ENCODE peak calls at places on chromosome 20, in eight cellular contexts. One of them, this sample, is unnamed.

GRCh38 chr20:44504402-44505309 is 17.2 kb downstream of the SERINC3 start:
- DNase-seq in psoas muscle: no peak
- DNase-seq in heart right ventricle: no peak
- DNase-seq in fibroblast of lung: no peak
- DNase-seq in hepatocyte: peak; percentile 41
- DNase-seq in Peyer's patch: no peak
- DNase-seq in tibial nerve: no peak
- DNase-seq in CD8-positive, alpha-beta T cell: no peak
- DNase-seq in this sample: no peak

GRCh38 chr20:4341804-4342560 is 326.6 kb upstream of the RNF24 start:
- DNase-seq in psoas muscle: no peak
- DNase-seq in heart right ventricle: no peak
- DNase-seq in fibroblast of lung: peak; percentile 63
- DNase-seq in hepatocyte: peak; percentile 36
- DNase-seq in Peyer's patch: no peak
- DNase-seq in tibial nerve: no peak
- DNase-seq in CD8-positive, alpha-beta T cell: no peak
- DNase-seq in this sample: no peak

GRCh38 chr20:21396921-21397340 is 395 bp downstream of the NKX2-4 start:
- DNase-seq in psoas muscle: no peak
- DNase-seq in heart right ventricle: no peak
- DNase-seq in fibroblast of lung: no peak
- DNase-seq in hepatocyte: peak; percentile 20
- DNase-seq in Peyer's patch: no peak
- DNase-seq in tibial nerve: no peak
- DNase-seq in CD8-positive, alpha-beta T cell: no peak
- DNase-seq in this sample: no peak

GRCh38 chr20:62624719-62625455 is 17.4 kb upstream of the SLCO4A1 start:
- DNase-seq in psoas muscle: peak; percentile 66
- DNase-seq in heart right ventricle: no peak
- DNase-seq in fibroblast of lung: no peak
- DNase-seq in hepatocyte: no peak
- DNase-seq in Peyer's patch: no peak
- DNase-seq in tibial nerve: peak; percentile 68
- DNase-seq in CD8-positive, alpha-beta T cell: no peak
- DNase-seq in this sample: no peak

GRCh38 chr20:59813948-59814834 is 119.2 kb downstream of the SYCP2 start:
- DNase-seq in psoas muscle: no peak
- DNase-seq in heart right ventricle: no peak
- DNase-seq in fibroblast of lung: no peak
- DNase-seq in hepatocyte: no peak
- DNase-seq in Peyer's patch: no peak
- DNase-seq in tibial nerve: peak; percentile 15
- DNase-seq in CD8-positive, alpha-beta T cell: no peak
- DNase-seq in this sample: no peak

GRCh38 chr20:22581437-22582385 is 2.7 kb downstream of the FOXA2 start:
- DNase-seq in psoas muscle: no peak
- DNase-seq in heart right ventricle: no peak
- DNase-seq in fibroblast of lung: no peak
- DNase-seq in hepatocyte: no peak
- DNase-seq in Peyer's patch: no peak
- DNase-seq in tibial nerve: no peak
- DNase-seq in CD8-positive, alpha-beta T cell: no peak
- DNase-seq in this sample: no peak

GRCh38 chr20:35000311-35000921 is 44.7 kb downstream of the MYH7B start:
- DNase-seq in psoas muscle: no peak
- DNase-seq in heart right ventricle: no peak
- DNase-seq in fibroblast of lung: no peak
- DNase-seq in hepatocyte: no peak
- DNase-seq in Peyer's patch: no peak
- DNase-seq in tibial nerve: no peak
- DNase-seq in CD8-positive, alpha-beta T cell: no peak
- DNase-seq in this sample: no peak

GRCh38 chr20:62025832-62026563 is 39.7 kb downstream of the TAF4 start:
- DNase-seq in psoas muscle: peak; percentile 36
- DNase-seq in heart right ventricle: peak; percentile 63
- DNase-seq in fibroblast of lung: peak; percentile 82
- DNase-seq in hepatocyte: peak; percentile 72
- DNase-seq in Peyer's patch: no peak
- DNase-seq in tibial nerve: peak; percentile 22
- DNase-seq in CD8-positive, alpha-beta T cell: peak; percentile 42
- DNase-seq in this sample: no peak

GRCh38 chr20:44180814-44181213 is 6.2 kb downstream of the JPH2 start:
- DNase-seq in psoas muscle: peak; percentile 90
- DNase-seq in heart right ventricle: peak; percentile 83
- DNase-seq in fibroblast of lung: peak; percentile 55
- DNase-seq in hepatocyte: peak; percentile 45
- DNase-seq in Peyer's patch: no peak
- DNase-seq in tibial nerve: no peak
- DNase-seq in CD8-positive, alpha-beta T cell: no peak
- DNase-seq in this sample: no peak

GRCh38 chr20:49445176-49445575 is 37.3 kb downstream of the KCNB1 start:
- DNase-seq in psoas muscle: no peak
- DNase-seq in heart right ventricle: no peak
- DNase-seq in fibroblast of lung: no peak
- DNase-seq in hepatocyte: peak; percentile 29
- DNase-seq in Peyer's patch: no peak
- DNase-seq in tibial nerve: no peak
- DNase-seq in CD8-positive, alpha-beta T cell: no peak
- DNase-seq in this sample: no peak

GRCh38 chr20:41028359-41029149 is at the start of gene TOP1:
- DNase-seq in psoas muscle: peak; percentile 100
- DNase-seq in heart right ventricle: peak; percentile 100
- DNase-seq in fibroblast of lung: peak; percentile 100
- DNase-seq in hepatocyte: peak; percentile 100
- DNase-seq in Peyer's patch: peak; percentile 100
- DNase-seq in tibial nerve: peak; percentile 99
- DNase-seq in CD8-positive, alpha-beta T cell: peak; percentile 100
- DNase-seq in this sample: peak; percentile 99

GRCh38 chr20:63858393-63859165 is 2.7 kb upstream of the ABHD16B start:
- DNase-seq in psoas muscle: no peak
- DNase-seq in heart right ventricle: peak; percentile 85
- DNase-seq in fibroblast of lung: peak; percentile 65
- DNase-seq in hepatocyte: no peak
- DNase-seq in Peyer's patch: no peak
- DNase-seq in tibial nerve: no peak
- DNase-seq in CD8-positive, alpha-beta T cell: no peak
- DNase-seq in this sample: no peak

GRCh38 chr20:52410182-52410647 is 218.6 kb upstream of the ZFP64 start:
- DNase-seq in psoas muscle: no peak
- DNase-seq in heart right ventricle: peak; percentile 7
- DNase-seq in fibroblast of lung: peak; percentile 72
- DNase-seq in hepatocyte: peak; percentile 58
- DNase-seq in Peyer's patch: peak; percentile 52
- DNase-seq in tibial nerve: peak; percentile 35
- DNase-seq in CD8-positive, alpha-beta T cell: peak; percentile 71
- DNase-seq in this sample: no peak

GRCh38 chr20:10581823-10582222 is 92.0 kb downstream of the JAG1 start:
- DNase-seq in psoas muscle: no peak
- DNase-seq in heart right ventricle: no peak
- DNase-seq in fibroblast of lung: no peak
- DNase-seq in hepatocyte: no peak
- DNase-seq in Peyer's patch: no peak
- DNase-seq in tibial nerve: no peak
- DNase-seq in CD8-positive, alpha-beta T cell: no peak
- DNase-seq in this sample: no peak

GRCh38 chr20:64099880-64100565 is 7.3 kb downstream of the NPBWR2 start:
- DNase-seq in psoas muscle: peak; percentile 23
- DNase-seq in heart right ventricle: no peak
- DNase-seq in fibroblast of lung: no peak
- DNase-seq in hepatocyte: no peak
- DNase-seq in Peyer's patch: peak; percentile 77
- DNase-seq in tibial nerve: no peak
- DNase-seq in CD8-positive, alpha-beta T cell: peak; percentile 80
- DNase-seq in this sample: no peak

GRCh38 chr20:18058661-18059467 is 1.1 kb upstream of the OVOL2 start:
- DNase-seq in psoas muscle: no peak
- DNase-seq in heart right ventricle: no peak
- DNase-seq in fibroblast of lung: no peak
- DNase-seq in hepatocyte: peak; percentile 47
- DNase-seq in Peyer's patch: peak; percentile 52
- DNase-seq in tibial nerve: no peak
- DNase-seq in CD8-positive, alpha-beta T cell: no peak
- DNase-seq in this sample: no peak

GRCh38 chr20:18007534-18008292 is 38.9 kb downstream of the MGME1 start:
- DNase-seq in psoas muscle: no peak
- DNase-seq in heart right ventricle: peak; percentile 23
- DNase-seq in fibroblast of lung: peak; percentile 31
- DNase-seq in hepatocyte: no peak
- DNase-seq in Peyer's patch: peak; percentile 43
- DNase-seq in tibial nerve: no peak
- DNase-seq in CD8-positive, alpha-beta T cell: no peak
- DNase-seq in this sample: no peak

GRCh38 chr20:10060223-10060622 is 25.4 kb downstream of the ANKEF1 start:
- DNase-seq in psoas muscle: no peak
- DNase-seq in heart right ventricle: no peak
- DNase-seq in fibroblast of lung: peak; percentile 39
- DNase-seq in hepatocyte: no peak
- DNase-seq in Peyer's patch: peak; percentile 46
- DNase-seq in tibial nerve: no peak
- DNase-seq in CD8-positive, alpha-beta T cell: no peak
- DNase-seq in this sample: no peak

GRCh38 chr20:39242614-39243013 is 280.5 kb downstream of the DHX35 start:
- DNase-seq in psoas muscle: no peak
- DNase-seq in heart right ventricle: no peak
- DNase-seq in fibroblast of lung: no peak
- DNase-seq in hepatocyte: no peak
- DNase-seq in Peyer's patch: no peak
- DNase-seq in tibial nerve: no peak
- DNase-seq in CD8-positive, alpha-beta T cell: no peak
- DNase-seq in this sample: no peak

GRCh38 chr20:54078296-54078695 is 7.9 kb upstream of the BCAS1 start:
- DNase-seq in psoas muscle: no peak
- DNase-seq in heart right ventricle: no peak
- DNase-seq in fibroblast of lung: no peak
- DNase-seq in hepatocyte: no peak
- DNase-seq in Peyer's patch: peak; percentile 54
- DNase-seq in tibial nerve: no peak
- DNase-seq in CD8-positive, alpha-beta T cell: no peak
- DNase-seq in this sample: no peak

DNA sequence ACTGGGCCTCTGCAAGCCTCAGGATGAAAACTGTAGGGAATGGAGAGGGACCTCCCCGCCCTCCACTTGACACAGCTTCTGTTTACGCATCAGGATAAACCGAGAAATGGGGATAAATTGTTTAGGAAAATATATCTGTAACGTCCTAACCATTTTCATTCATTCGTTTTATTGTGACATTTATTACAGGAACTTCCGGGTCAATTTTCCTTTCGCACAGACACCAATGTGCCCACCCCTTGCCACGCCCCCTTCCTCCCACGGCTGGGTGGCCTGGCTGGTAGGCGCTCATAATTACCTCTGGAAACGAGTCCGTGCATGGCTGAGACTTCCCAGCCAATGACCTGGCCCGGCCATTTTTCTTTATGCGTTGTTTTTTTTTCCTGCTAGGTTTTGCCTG is 96.1 kb downstream of the BMP7 start:
- DNase-seq in psoas muscle: no peak
- DNase-seq in heart right ventricle: no peak
- DNase-seq in fibroblast of lung: no peak
- DNase-seq in hepatocyte: no peak
- DNase-seq in Peyer's patch: no peak
- DNase-seq in tibial nerve: no peak
- DNase-seq in CD8-positive, alpha-beta T cell: no peak
- DNase-seq in this sample: no peak
- H3K27ac ChIP-seq in psoas muscle: no peak overlapping the region
- H3K27ac ChIP-seq in heart right ventricle: no peak overlapping the region
- H3K27ac ChIP-seq in fibroblast of lung: no peak overlapping the region
- H3K27ac ChIP-seq in hepatocyte: no peak overlapping the region
- H3K27ac ChIP-seq in Peyer's patch: no peak overlapping the region
- H3K27ac ChIP-seq in tibial nerve: no peak overlapping the region
- H3K27ac ChIP-seq in CD8-positive, alpha-beta T cell: no peak overlapping the region
- H3K27ac ChIP-seq in this sample: no peak overlapping the region

DNA sequence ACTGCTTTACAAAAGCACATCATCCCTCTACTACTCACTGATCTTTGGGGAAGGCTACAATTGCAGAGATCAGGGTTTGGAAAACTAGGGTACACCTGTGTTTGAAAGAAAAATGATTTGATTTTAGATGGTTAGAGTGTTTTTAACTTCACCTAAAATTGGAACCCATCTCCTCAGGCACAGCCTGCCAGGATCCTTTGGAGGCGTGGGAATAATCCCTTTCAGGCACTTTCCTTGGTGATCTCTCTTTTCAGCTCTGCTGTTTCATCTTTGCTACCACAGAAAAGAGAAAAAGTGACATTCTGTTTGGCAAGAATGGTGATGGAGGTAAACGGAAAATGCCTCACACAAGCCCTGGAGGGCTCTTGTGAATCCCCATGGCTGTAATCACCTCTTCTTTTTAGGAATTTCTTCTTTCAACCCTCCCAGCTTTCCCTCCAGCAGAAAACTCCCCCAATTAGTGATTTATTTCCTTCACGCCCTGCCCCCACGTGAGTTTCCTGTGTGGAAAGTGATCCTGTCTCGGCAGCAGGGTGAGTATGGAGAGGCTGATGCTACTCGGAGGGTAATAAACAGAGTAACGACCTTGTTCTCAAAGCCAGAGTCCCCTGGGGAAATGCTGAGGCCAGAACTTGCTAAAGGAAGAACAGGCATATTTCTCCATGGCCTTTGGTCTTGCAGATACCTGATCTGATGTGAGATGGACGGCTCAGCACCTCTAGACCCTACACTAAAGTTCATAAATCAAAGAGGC is 9.2 kb downstream of the KCNG1 start:
- DNase-seq in psoas muscle: no peak
- DNase-seq in heart right ventricle: no peak
- DNase-seq in fibroblast of lung: no peak
- DNase-seq in hepatocyte: peak; percentile 58
- DNase-seq in Peyer's patch: peak; percentile 55
- DNase-seq in tibial nerve: no peak
- DNase-seq in CD8-positive, alpha-beta T cell: no peak
- DNase-seq in this sample: no peak
- H3K27ac ChIP-seq in psoas muscle: no peak overlapping the region
- H3K27ac ChIP-seq in heart right ventricle: no peak overlapping the region
- H3K27ac ChIP-seq in fibroblast of lung: no peak overlapping the region
- H3K27ac ChIP-seq in hepatocyte: no peak overlapping the region
- H3K27ac ChIP-seq in Peyer's patch: peak overlapping the region; percentile 61
- H3K27ac ChIP-seq in tibial nerve: no peak overlapping the region
- H3K27ac ChIP-seq in CD8-positive, alpha-beta T cell: no peak overlapping the region
- H3K27ac ChIP-seq in this sample: no peak overlapping the region

DNA sequence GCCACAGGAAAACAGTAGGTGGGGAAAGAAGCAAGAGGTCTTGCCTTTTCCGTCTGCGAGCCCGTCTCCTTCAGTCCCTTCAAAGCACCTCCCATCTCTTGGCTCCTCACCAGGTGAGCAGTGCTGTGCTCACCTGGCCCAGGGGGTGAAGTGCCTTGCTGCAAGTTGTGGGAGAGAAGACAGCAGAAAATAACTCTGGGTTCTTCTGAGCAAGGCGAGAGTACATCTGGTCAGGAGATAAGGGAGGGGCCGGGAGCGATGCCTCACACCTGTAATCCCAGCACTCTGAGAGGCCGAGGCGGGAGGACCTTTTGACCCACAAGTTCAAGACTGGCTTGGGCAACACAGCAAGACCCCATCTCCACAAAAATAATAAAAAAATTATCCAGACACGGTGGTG is 35.6 kb upstream of the TGM3 start:
- DNase-seq in psoas muscle: no peak
- DNase-seq in heart right ventricle: no peak
- DNase-seq in fibroblast of lung: no peak
- DNase-seq in hepatocyte: no peak
- DNase-seq in Peyer's patch: peak; percentile 48
- DNase-seq in tibial nerve: no peak
- DNase-seq in CD8-positive, alpha-beta T cell: no peak
- DNase-seq in this sample: no peak
- H3K27ac ChIP-seq in psoas muscle: no peak overlapping the region
- H3K27ac ChIP-seq in heart right ventricle: no peak overlapping the region
- H3K27ac ChIP-seq in fibroblast of lung: no peak overlapping the region
- H3K27ac ChIP-seq in hepatocyte: no peak overlapping the region
- H3K27ac ChIP-seq in Peyer's patch: peak overlapping the region; percentile 20
- H3K27ac ChIP-seq in tibial nerve: no peak overlapping the region
- H3K27ac ChIP-seq in CD8-positive, alpha-beta T cell: no peak overlapping the region
- H3K27ac ChIP-seq in this sample: no peak overlapping the region

GRCh38 chr20:33602826-33603590 is 59.1 kb upstream of the C20orf144 start:
- DNase-seq in psoas muscle: no peak
- DNase-seq in heart right ventricle: no peak
- DNase-seq in fibroblast of lung: no peak
- DNase-seq in hepatocyte: no peak
- DNase-seq in Peyer's patch: no peak
- DNase-seq in tibial nerve: no peak
- DNase-seq in CD8-positive, alpha-beta T cell: no peak
- DNase-seq in this sample: no peak
- H3K27ac ChIP-seq in psoas muscle: no peak overlapping the region
- H3K27ac ChIP-seq in heart right ventricle: no peak overlapping the region
- H3K27ac ChIP-seq in fibroblast of lung: no peak overlapping the region
- H3K27ac ChIP-seq in hepatocyte: no peak overlapping the region
- H3K27ac ChIP-seq in Peyer's patch: no peak overlapping the region
- H3K27ac ChIP-seq in tibial nerve: no peak overlapping the region
- H3K27ac ChIP-seq in CD8-positive, alpha-beta T cell: no peak overlapping the region
- H3K27ac ChIP-seq in this sample: no peak overlapping the region